ENCODE peak calls at places on chromosomes 1 and 21, in five cellular contexts. N is lower lobe of right lung, F is tibial nerve, D is suprapubic skin, Z is bronchial epithelial cell. J is an unnamed sample.

GRCh38 chr1:74729741-74730478 is 2.9 kb downstream of the CRYZ start:
- DNase-seq in N (no peak), F (no peak), D (no peak), Z (peak; percentile 22), J (peak; percentile 26)

GRCh38 chr21:44407493-44407892 is 47.8 kb upstream of the LRRC3 start:
- DNase-seq in N (no peak), F (no peak), D (no peak), Z (no peak), J (no peak)

GRCh38 chr1:27143408-27143807 is 11.5 kb downstream of the SLC9A1 start:
- DNase-seq in N (no peak), F (no peak), D (no peak), Z (no peak), J (no peak)

GRCh38 chr1:17658837-17659236 is 96.3 kb upstream of the ACTL8 start:
- DNase-seq in N (peak; percentile 66), F (no peak), D (no peak), Z (no peak), J (no peak)

GRCh38 chr1:43177691-43178090 is 5.6 kb downstream of the CFAP57 start:
- DNase-seq in N (no peak), F (no peak), D (no peak), Z (no peak), J (no peak)

GRCh38 chr1:45275054-45275453 is 51.6 kb upstream of the HPDL start:
- DNase-seq in N (no peak), F (no peak), D (no peak), Z (no peak), J (no peak)

GRCh38 chr1:59498640-59499039 is 201.7 kb downstream of the FGGY start:
- DNase-seq in N (no peak), F (no peak), D (no peak), Z (no peak), J (no peak)

GRCh38 chr1:64691631-64692030 is 53.2 kb upstream of the RAVER2 start:
- DNase-seq in N (no peak), F (no peak), D (no peak), Z (peak; percentile 40), J (peak; percentile 5)

GRCh38 chr1:98068016-98068415 is 147.2 kb upstream of the DPYD start:
- DNase-seq in N (no peak), F (no peak), D (no peak), Z (no peak), J (no peak)

GRCh38 chr1:94701796-94702439 is 118.2 kb upstream of the SLC44A3 start:
- DNase-seq in N (no peak), F (no peak), D (no peak), Z (no peak), J (no peak)

GRCh38 chr1:44406761-44407429 is 1.8 kb downstream of the RNF220 start:
- DNase-seq in N (no peak), F (no peak), D (peak; percentile 72), Z (no peak), J (no peak)

GRCh38 chr21:38488640-38489282 is 9.5 kb downstream of the ERG start:
- DNase-seq in N (no peak), F (no peak), D (no peak), Z (peak; percentile 97), J (no peak)

GRCh38 chr1:221284028-221284427 is 404.8 kb downstream of the HLX start:
- DNase-seq in N (no peak), F (no peak), D (no peak), Z (peak; percentile 59), J (peak; percentile 96)

GRCh38 chr1:8818325-8818775 is 910 bp upstream of the RERE start:
- DNase-seq in N (no peak), F (no peak), D (no peak), Z (peak; percentile 91), J (peak; percentile 80)

GRCh38 chr1:228212415-228212965 is 4.6 kb downstream of the OBSCN start:
- DNase-seq in N (peak; percentile 51), F (no peak), D (peak; percentile 77), Z (no peak), J (no peak)

GRCh38 chr1:225710804-225711203 is 57.9 kb upstream of the ENAH start:
- DNase-seq in N (no peak), F (no peak), D (no peak), Z (peak; percentile 95), J (no peak)

GRCh38 chr1:1907098-1907736 is 7.8 kb upstream of the CALML6 start:
- DNase-seq in N (peak; percentile 51), F (no peak), D (no peak), Z (peak; percentile 63), J (no peak)

GRCh38 chr21:27571706-27572105 is 604.8 kb upstream of the ADAMTS5 start:
- DNase-seq in N (no peak), F (no peak), D (no peak), Z (peak; percentile 97), J (no peak)

GRCh38 chr1:16124377-16125087 is 31.3 kb downstream of the EPHA2 start:
- DNase-seq in N (no peak), F (no peak), D (no peak), Z (no peak), J (no peak)

GRCh38 chr1:8349961-8350360 is 32.0 kb downstream of the SLC45A1 start:
- DNase-seq in N (peak; percentile 47), F (peak; percentile 55), D (peak; percentile 86), Z (no peak), J (no peak)

GRCh38 chr1:235932090-235932510 is 65.4 kb upstream of the LYST start:
- DNase-seq in N (peak; percentile 61), F (no peak), D (no peak), Z (peak; percentile 54), J (no peak)

GRCh38 chr1:56070601-56071000 is 508.8 kb downstream of the PLPP3 start:
- DNase-seq in N (no peak), F (no peak), D (no peak), Z (no peak), J (peak; percentile 47)

GRCh38 chr1:33635336-33636012 is 163.0 kb downstream of the ZSCAN20 start:
- DNase-seq in N (no peak), F (no peak), D (no peak), Z (no peak), J (no peak)

GRCh38 chr1:9128161-9128519 is 762 bp downstream of the GPR157 start:
- DNase-seq in N (peak; percentile 76), F (no peak), D (no peak), Z (no peak), J (no peak)

GRCh38 chr1:228494044-228494353 is 6.8 kb downstream of the RNF187 start:
- DNase-seq in N (no peak), F (no peak), D (no peak), Z (no peak), J (no peak)

GRCh38 chr1:81812712-81813111 is 12.0 kb downstream of the ADGRL2 start:
- DNase-seq in N (no peak), F (no peak), D (no peak), Z (peak; percentile 46), J (no peak)

GRCh38 chr1:154501423-154502065 is 475 bp upstream of the TDRD10 start:
- DNase-seq in N (peak; percentile 70), F (peak; percentile 30), D (peak; percentile 83), Z (no peak), J (no peak)

GRCh38 chr1:208004851-208005250 is 93.9 kb upstream of the CD34 start:
- DNase-seq in N (no peak), F (no peak), D (peak; percentile 32), Z (peak; percentile 43), J (no peak)

GRCh38 chr1:222420621-222421020 is 127.3 kb downstream of the HHIPL2 start:
- DNase-seq in N (no peak), F (no peak), D (no peak), Z (no peak), J (no peak)

GRCh38 chr1:94622757-94623156 is 81.2 kb upstream of the F3 start:
- DNase-seq in N (no peak), F (no peak), D (no peak), Z (peak; percentile 94), J (no peak)

GRCh38 chr1:9626201-9626608 is 25.3 kb upstream of the PIK3CD start:
- DNase-seq in N (no peak), F (no peak), D (no peak), Z (peak; percentile 4), J (no peak)

GRCh38 chr1:59017501-59018231 is 233.8 kb upstream of the JUN start:
- DNase-seq in N (no peak), F (no peak), D (no peak), Z (peak; percentile 68), J (peak; percentile 33)

GRCh38 chr1:232806071-232806510 is 875 bp downstream of the MAP10 start:
- DNase-seq in N (no peak), F (no peak), D (no peak), Z (no peak), J (no peak)
- H3K4me3 ChIP-seq in N (peak overlapping the region; percentile 73), F (peak overlapping the region; percentile 96), D (peak overlapping the region; percentile 83), Z (peak overlapping the region; percentile 75), J (peak overlapping the region; percentile 46)

GRCh38 chr1:51973587-51974474 is 16.7 kb downstream of the RAB3B start:
- DNase-seq in N (no peak), F (no peak), D (no peak), Z (no peak), J (no peak)

GRCh38 chr1:51982161-51982560 is 8.3 kb downstream of the RAB3B start:
- DNase-seq in N (no peak), F (no peak), D (no peak), Z (no peak), J (no peak)

GRCh38 chr1:51978099-51978498 is 12.4 kb downstream of the RAB3B start:
- DNase-seq in N (no peak), F (no peak), D (no peak), Z (no peak), J (no peak)

GRCh38 chr1:51981555-51981954 is 8.9 kb downstream of the RAB3B start:
- DNase-seq in N (no peak), F (no peak), D (no peak), Z (no peak), J (no peak)

GRCh38 chr1:51976831-51977602 is 13.5 kb downstream of the RAB3B start:
- DNase-seq in N (no peak), F (no peak), D (no peak), Z (no peak), J (no peak)
- TF ChIP-seq CTCF in N (no peak), F (no peak), D (no peak), Z (no peak), J (no peak)

GRCh38 chr1:247110627-247111258 is 6.6 kb upstream of the ZNF669 start:
- DNase-seq in N (no peak), F (no peak), D (no peak), Z (peak; percentile 22), J (no peak)
- H3K4me3 ChIP-seq in N (peak overlapping the region; percentile 61), F (peak overlapping the region; percentile 71), D (peak overlapping the region; percentile 79), Z (peak overlapping the region; percentile 51), J (peak overlapping the region; percentile 50)

DNA sequence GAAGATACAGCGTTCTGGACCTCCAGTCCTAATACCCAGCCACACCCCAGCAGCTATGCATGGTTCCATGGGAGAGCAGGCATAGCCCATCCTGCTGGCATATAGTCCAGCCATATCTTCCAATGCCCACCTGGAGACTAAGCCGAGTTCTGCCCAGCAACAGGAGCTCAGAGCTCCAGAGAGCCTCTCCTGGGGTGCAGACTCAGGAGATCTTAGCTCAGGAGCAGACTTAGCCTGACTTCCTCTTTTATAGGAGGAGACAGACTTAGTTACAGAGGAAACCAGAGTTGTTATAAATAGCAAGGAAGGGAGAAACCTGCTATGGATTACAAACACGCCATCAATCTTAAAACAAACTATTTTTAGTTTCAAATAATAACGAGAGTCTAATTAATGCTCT is 3.2 kb upstream of the KIF21B start:
- DNase-seq in N (no peak), F (no peak), D (no peak), Z (no peak), J (no peak)
- TF ChIP-seq CTCF in N (no peak), F (no peak), D (no peak), Z (no peak), J (no peak)

GRCh38 chr1:151590961-151591360 is 20.9 kb upstream of the SNX27 start:
- DNase-seq in N (no peak), F (no peak), D (no peak), Z (no peak), J (no peak)

GRCh38 chr1:151596166-151596933 is 15.5 kb upstream of the SNX27 start:
- DNase-seq in N (no peak), F (no peak), D (no peak), Z (peak; percentile 88), J (no peak)

GRCh38 chr1:151593651-151594625 is 17.9 kb upstream of the SNX27 start:
- DNase-seq in N (peak; percentile 92), F (peak; percentile 48), D (peak; percentile 89), Z (peak; percentile 61), J (no peak)
- H3K4me3 ChIP-seq in N (peak overlapping the region; percentile 19), F (no peak overlapping the region), D (no peak overlapping the region), Z (no peak overlapping the region), J (no peak overlapping the region)

J was measured in astrocyte of the cerebellum.